ENCODE peak calls at places on chromosomes 2 and 18, in seven cellular contexts. F is cardiac muscle cell; O is tibial artery; S is CD14-positive monocyte; P is CD4-positive, alpha-beta T cell; N is GM12865; Q is mesothelial cell of epicardium. U is an unnamed sample.
A peak's percentile ranks its signal among the peaks of the same experiment; 100 is the strongest.

GRCh38 chr2:9234680-9235387 is 28.2 kb downstream of the ASAP2 start:
- DNase-seq in F (peak; percentile 91), O (no peak), S (no peak), P (no peak), N (no peak), Q (no peak), U (no peak)

GRCh38 chr2:177143444-177143843 is 69.2 kb upstream of the HNRNPA3 start:
- DNase-seq in F (peak; percentile 54), O (no peak), S (no peak), P (no peak), N (no peak), Q (no peak), U (no peak)

GRCh38 chr2:31446848-31447247 is 32.3 kb upstream of the XDH start:
- DNase-seq in F (no peak), O (no peak), S (no peak), P (no peak), N (no peak), Q (no peak), U (no peak)

GRCh38 chr18:13376298-13376840 is 157.8 kb downstream of the LDLRAD4 start:
- DNase-seq in F (no peak), O (no peak), S (no peak), P (peak; percentile 40), N (no peak), Q (no peak), U (peak; percentile 76)

GRCh38 chr18:23209031-23209430 is 73.7 kb downstream of the CABLES1 start:
- DNase-seq in F (no peak), O (no peak), S (no peak), P (no peak), N (no peak), Q (no peak), U (peak; percentile 73)

GRCh38 chr2:86825728-86826386 is 35.1 kb upstream of the CD8A start:
- DNase-seq in F (no peak), O (no peak), S (no peak), P (no peak), N (no peak), Q (no peak), U (peak; percentile 90)

GRCh38 chr2:180012523-180012922 is 5.4 kb upstream of the CWC22 start:
- DNase-seq in F (peak; percentile 71), O (no peak), S (no peak), P (no peak), N (no peak), Q (no peak), U (no peak)

GRCh38 chr2:113219889-113220641 is 46.3 kb downstream of the PSD4 start:
- DNase-seq in F (peak; percentile 76), O (peak; percentile 69), S (peak; percentile 76), P (no peak), N (no peak), Q (no peak), U (no peak)

GRCh38 chr2:88129313-88129959 is 1.6 kb upstream of the FABP1 start:
- DNase-seq in F (no peak), O (no peak), S (no peak), P (no peak), N (no peak), Q (no peak), U (no peak)

GRCh38 chr18:74682141-74682997 is 84.7 kb downstream of the ZNF407 start:
- DNase-seq in F (peak; percentile 2), O (no peak), S (no peak), P (no peak), N (no peak), Q (no peak), U (no peak)

GRCh38 chr2:99822487-99823218 is 319.7 kb downstream of the AFF3 start:
- DNase-seq in F (no peak), O (no peak), S (no peak), P (no peak), N (no peak), Q (no peak), U (no peak)

GRCh38 chr2:158134655-158135054 is 33.0 kb downstream of the UPP2 start:
- DNase-seq in F (no peak), O (no peak), S (no peak), P (no peak), N (no peak), Q (no peak), U (no peak)

GRCh38 chr18:31658670-31659573 is 25.5 kb downstream of the B4GALT6 start:
- DNase-seq in F (no peak), O (no peak), S (no peak), P (no peak), N (peak; percentile 90), Q (no peak), U (no peak)

GRCh38 chr2:150140777-150141176 is 346.7 kb downstream of the RND3 start:
- DNase-seq in F (no peak), O (no peak), S (no peak), P (no peak), N (no peak), Q (no peak), U (no peak)

GRCh38 chr18:56541340-56541739 is 97.1 kb downstream of the TXNL1 start:
- DNase-seq in F (no peak), O (no peak), S (no peak), P (no peak), N (no peak), Q (no peak), U (no peak)

GRCh38 chr2:20403693-20404381 is 43.0 kb upstream of the RHOB start:
- DNase-seq in F (no peak), O (peak; percentile 23), S (no peak), P (no peak), N (no peak), Q (no peak), U (no peak)

DNA sequence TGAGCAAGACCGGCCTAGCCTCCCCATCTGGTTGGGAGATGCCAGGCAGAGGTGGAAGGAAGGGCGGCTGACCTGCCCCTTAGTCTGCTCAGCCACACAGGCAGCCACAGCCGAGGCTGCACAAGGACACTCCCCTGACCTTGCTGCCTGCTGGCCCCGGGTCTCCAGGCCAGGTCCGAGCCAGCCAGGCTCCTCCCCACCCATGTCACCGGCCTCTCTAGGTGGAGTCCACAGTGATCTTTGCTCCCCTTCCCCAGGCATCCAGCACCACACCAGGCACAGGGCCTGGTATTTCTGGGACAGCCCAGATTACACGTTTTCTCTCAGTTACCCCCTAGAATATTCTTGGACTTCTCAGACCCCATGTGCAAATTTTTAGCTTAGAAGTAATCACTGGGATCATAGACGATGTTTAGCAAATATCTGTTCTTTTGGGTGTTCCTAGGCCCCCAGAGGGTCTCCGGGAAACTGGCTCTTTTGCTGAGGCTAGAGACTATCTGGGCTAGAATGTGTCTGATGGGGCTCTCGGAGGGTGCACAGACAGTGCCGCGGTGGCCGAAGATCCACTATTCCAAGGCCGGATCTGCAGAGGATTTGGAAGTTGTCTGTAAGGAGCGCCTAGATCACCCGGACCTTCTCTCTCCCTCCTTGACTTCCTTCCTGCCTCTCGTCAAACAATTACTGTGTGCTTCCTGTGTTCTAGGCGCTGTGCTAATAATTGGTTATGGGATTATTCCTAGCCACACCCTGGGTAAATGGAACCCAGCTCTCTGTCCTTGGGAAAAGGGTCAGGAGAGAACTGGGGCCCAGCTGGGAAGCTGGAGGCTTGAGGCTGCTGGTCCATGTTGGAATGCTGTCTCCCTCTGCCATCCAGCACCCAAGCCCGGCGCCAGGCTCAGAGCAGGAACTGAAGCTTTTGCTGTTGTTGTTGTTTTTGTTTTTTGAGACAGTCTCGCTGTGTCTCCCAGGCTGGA is 46.9 kb downstream of the ODC1 start:
- DNase-seq in F (no peak), O (no peak), S (no peak), P (no peak), N (no peak), Q (no peak), U (no peak)
- TF ChIP-seq CTCF in F (no peak), O (no peak), S (no peak), P (no peak), N (no peak), Q (no peak), U (no peak)

GRCh38 chr18:67463829-67464228 is 52.7 kb downstream of the DSEL start:
- DNase-seq in F (peak; percentile 21), O (no peak), S (no peak), P (no peak), N (peak; percentile 6), Q (no peak), U (no peak)
- TF ChIP-seq CTCF in F (peak; percentile 21), O (no peak), S (no peak), P (no peak), N (peak; percentile 5), Q (no peak), U (no peak)

DNA sequence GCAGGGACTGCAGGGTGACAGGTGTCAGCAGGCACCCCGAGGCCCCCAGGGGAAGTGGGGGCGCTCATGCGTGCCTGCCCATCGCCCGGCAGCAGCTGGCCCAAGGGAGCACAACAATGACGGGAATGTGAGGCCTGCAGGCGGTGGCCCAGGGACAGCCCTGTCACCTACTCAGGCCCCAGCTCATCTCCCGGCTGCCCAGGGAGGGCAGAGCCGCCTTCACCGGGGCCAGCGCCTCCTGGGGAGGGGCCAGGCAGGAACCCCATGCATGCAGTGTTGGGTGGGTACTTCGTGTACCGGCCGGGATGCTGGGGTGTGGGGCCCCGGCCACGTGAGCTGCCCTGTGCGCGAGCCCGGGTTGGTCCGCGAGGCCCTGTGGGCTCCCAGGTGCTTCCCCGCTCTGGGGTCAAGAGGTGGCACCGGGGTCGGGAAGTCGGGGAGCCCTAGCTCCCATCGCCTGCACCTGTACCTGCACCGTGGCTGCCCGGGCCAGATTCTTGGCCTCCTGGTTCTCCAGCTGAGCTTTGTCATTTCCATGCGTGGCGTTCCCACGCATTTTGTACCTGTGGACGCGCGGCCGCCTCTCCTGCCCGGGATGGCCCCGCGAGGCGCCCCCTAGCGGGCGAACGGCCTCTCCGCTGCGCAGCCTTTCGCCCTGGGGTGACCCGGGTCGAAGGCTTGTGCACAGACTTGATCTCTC is 823 bp downstream of the KLHL30 start:
- DNase-seq in F (no peak), O (no peak), S (no peak), P (no peak), N (peak; percentile 46), Q (no peak), U (peak; percentile 39)
- TF ChIP-seq CTCF in F (peak; percentile 64), O (peak; percentile 57), S (peak; percentile 78), P (peak; percentile 35), N (peak; percentile 77), Q (peak; percentile 73), U (peak; percentile 71)

GRCh38 chr2:218622606-218623238 is 15.0 kb downstream of the PLCD4 start:
- DNase-seq in F (peak; percentile 54), O (no peak), S (no peak), P (no peak), N (no peak), Q (no peak), U (no peak)

GRCh38 chr2:218615868-218616315 is 8.2 kb downstream of the PLCD4 start:
- DNase-seq in F (no peak), O (no peak), S (no peak), P (no peak), N (no peak), Q (no peak), U (no peak)

GRCh38 chr2:218621007-218621406 is 13.3 kb downstream of the PLCD4 start:
- DNase-seq in F (no peak), O (no peak), S (no peak), P (no peak), N (no peak), Q (no peak), U (no peak)

DNA sequence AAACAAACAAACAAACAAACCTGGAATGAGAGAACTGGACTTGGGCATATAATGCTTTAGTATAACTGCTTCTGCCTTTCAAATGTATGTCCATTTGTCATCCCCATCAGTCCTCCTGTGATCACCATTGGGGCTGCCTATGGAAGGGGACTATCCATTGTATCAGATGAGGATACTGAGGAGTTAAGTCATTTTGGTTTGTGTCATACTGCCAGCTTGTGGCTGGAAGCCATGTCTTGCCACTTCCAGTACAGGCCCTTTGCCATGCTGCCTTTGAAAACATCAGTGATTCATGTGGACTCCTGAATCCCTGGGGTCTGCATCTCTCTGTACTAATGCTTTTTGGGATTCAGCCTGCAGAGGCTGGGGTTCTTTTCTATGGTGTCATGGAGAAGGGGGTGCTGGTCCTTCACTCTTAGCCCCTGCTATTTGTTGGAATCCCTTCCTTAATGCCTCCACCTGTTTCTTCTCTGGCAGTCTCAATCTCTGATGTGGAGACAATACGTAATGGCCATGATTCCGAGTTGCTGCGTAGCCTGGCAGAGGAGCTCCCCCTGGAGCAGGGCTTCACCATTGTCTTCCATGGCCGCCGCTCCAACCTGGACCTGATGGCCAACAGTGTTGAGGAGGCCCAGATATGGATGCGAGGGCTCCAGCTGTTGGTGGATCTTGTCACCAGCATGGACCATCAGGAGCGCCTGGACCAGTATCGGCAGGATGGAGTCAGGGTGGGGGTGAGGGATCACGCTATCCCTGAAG is 10.6 kb downstream of the PLCD4 start:
- DNase-seq in F (no peak), O (no peak), S (no peak), P (no peak), N (no peak), Q (no peak), U (no peak)
- TF ChIP-seq CTCF in F (no peak), O (no peak), S (no peak), P (no peak), N (no peak), Q (no peak), U (no peak)